ENCODE peak calls at places on chromosome 15, in five cellular contexts. D is cerebellar cortex; Z is neural crest cell; Y is HFFc6; F is stimulated activated CD8-positive, alpha-beta memory T cell treated with anti-CD3 and anti-CD28 coated beads, Interleukin-15, amount 100 ng/mL, for 4 hours. O is an unnamed sample.

GRCh38 chr15:76197703-76198455 is 113.4 kb downstream of the ETFA start:
- DNase-seq in D (no peak), Z (no peak), Y (no peak), F (no peak), O (no peak)

GRCh38 chr15:61083081-61083780 is 145.9 kb downstream of the RORA start:
- DNase-seq in D (no peak), Z (no peak), Y (no peak), F (no peak), O (no peak)

GRCh38 chr15:78750566-78750965 is 60.7 kb downstream of the ADAMTS7 start:
- DNase-seq in D (no peak), Z (no peak), Y (no peak), F (no peak), O (no peak)

GRCh38 chr15:59158701-59159034 is 48.0 kb upstream of the LDHAL6B start:
- DNase-seq in D (no peak), Z (no peak), Y (no peak), F (no peak), O (no peak)

GRCh38 chr15:51119120-51119519 is 24.4 kb upstream of the TNFAIP8L3 start:
- DNase-seq in D (no peak), Z (no peak), Y (no peak), F (no peak), O (no peak)

GRCh38 chr15:62625421-62626033 is 417.0 kb upstream of the TPM1 start:
- DNase-seq in D (no peak), Z (no peak), Y (peak), F (no peak), O (no peak)

GRCh38 chr15:88218557-88219214 is 37.9 kb downstream of the NTRK3 start:
- DNase-seq in D (peak), Z (no peak), Y (no peak), F (no peak), O (peak)

GRCh38 chr15:61750271-61751084 is 309.8 kb downstream of the VPS13C start:
- DNase-seq in D (peak), Z (no peak), Y (no peak), F (no peak), O (no peak)

GRCh38 chr15:99010743-99011142 is 3.2 kb upstream of the PGPEP1L start:
- DNase-seq in D (no peak), Z (no peak), Y (peak), F (no peak), O (no peak)

GRCh38 chr15:53739651-53740050 is 19.8 kb downstream of the WDR72 start:
- DNase-seq in D (no peak), Z (no peak), Y (no peak), F (no peak), O (no peak)

GRCh38 chr15:48565560-48566482 is 79.7 kb downstream of the FBN1 start:
- DNase-seq in D (no peak), Z (no peak), Y (peak), F (no peak), O (no peak)